ENCODE peak calls at places on chromosomes 11 and 22, in eight cellular contexts. N is activated gamma-delta T cell; G is substantia nigra; F is DMS 273 treated with DMSO at 0.1 percent for 48 hours; Z is T47D; J is stimulated activated CD4-positive, alpha-beta T cell treated with anti-CD3 and anti-CD28 coated beads, Interleukin-1b, Interleukin-23, amount 100 ng/mL, for 1 hour; K is iris pigment epithelial cell; D is activated naive CD4-positive, alpha-beta T cell. W is an unnamed sample.

GRCh38 chr22:44583076-44583760 is 85.2 kb upstream of the RTL6 start:
- DNase-seq in F (no peak), G (no peak), N (no peak), J (no peak), D (no peak), K (peak; percentile 11), Z (no peak), W (no peak)

GRCh38 chr11:23555085-23555484 is 694.8 kb upstream of the CCDC179 start:
- DNase-seq in J (no peak), F (no peak), K (peak; percentile 82), D (no peak), N (no peak), G (no peak), Z (no peak), W (no peak)

GRCh38 chr22:45429424-45429823 is 15.9 kb downstream of the RIBC2 start:
- DNase-seq in F (no peak), D (no peak), N (no peak), J (no peak), Z (no peak), K (no peak), G (no peak), W (no peak)

GRCh38 chr22:50170453-50171318 is at the start of gene PANX2:
- DNase-seq in Z (no peak), G (no peak), D (no peak), N (no peak), J (no peak), K (no peak), F (no peak), W (no peak)

GRCh38 chr11:46722566-46723358 is 3.7 kb downstream of the F2 start:
- DNase-seq in G (no peak), Z (no peak), N (no peak), J (no peak), F (no peak), K (no peak), D (no peak), W (no peak)

GRCh38 chr11:32852142-32852541 is 22.4 kb downstream of the PRRG4 start:
- DNase-seq in K (peak; percentile 67), J (no peak), F (no peak), G (no peak), N (no peak), D (no peak), Z (no peak), W (no peak)

GRCh38 chr11:20243974-20244373 is 83.7 kb upstream of the DBX1 start:
- DNase-seq in F (no peak), N (no peak), K (no peak), G (no peak), D (no peak), Z (no peak), J (no peak), W (no peak)

GRCh38 chr22:45102896-45103420 is 60.8 kb upstream of the NUP50 start:
- DNase-seq in N (no peak), Z (no peak), J (no peak), G (no peak), D (no peak), F (no peak), K (no peak), W (no peak)

GRCh38 chr11:1928891-1929541 is 9.5 kb downstream of the TNNT3 start:
- DNase-seq in D (no peak), Z (no peak), F (no peak), K (no peak), N (no peak), G (no peak), J (no peak), W (no peak)

GRCh38 chr11:124068711-124069110 is 27.6 kb upstream of the OR10G7 start:
- DNase-seq in D (no peak), J (no peak), N (no peak), Z (no peak), G (no peak), F (no peak), K (no peak), W (no peak)

GRCh38 chr22:39556970-39557811 is 13.4 kb upstream of the CACNA1I start:
- DNase-seq in G (no peak), J (peak; percentile 14), Z (peak; percentile 51), D (peak; percentile 54), F (no peak), N (no peak), K (peak; percentile 31), W (no peak)

GRCh38 chr11:81869337-81870065 is 864.2 kb downstream of the FAM181B start:
- DNase-seq in K (no peak), D (peak; percentile 44), J (peak; percentile 34), G (no peak), Z (no peak), N (no peak), F (no peak), W (no peak)

GRCh38 chr22:27397036-27397947 is 404.3 kb downstream of the MN1 start:
- DNase-seq in K (no peak), Z (no peak), G (no peak), N (no peak), D (no peak), J (no peak), F (no peak), W (no peak)

GRCh38 chr11:94032725-94033124 is 11.6 kb downstream of the HEPHL1 start:
- DNase-seq in K (no peak), Z (no peak), D (no peak), J (no peak), F (no peak), G (no peak), N (no peak), W (no peak)

GRCh38 chr11:113468666-113469345 is 6.4 kb downstream of the DRD2 start:
- DNase-seq in N (no peak), F (no peak), J (no peak), Z (no peak), G (no peak), D (no peak), K (no peak), W (no peak)

GRCh38 chr11:64107300-64107699 is 58.6 kb downstream of the MACROD1 start:
- DNase-seq in J (no peak), K (no peak), N (no peak), Z (no peak), F (no peak), D (no peak), G (no peak), W (no peak)

GRCh38 chr11:37666960-37667359 is 1068.9 kb upstream of the RAG2 start:
- DNase-seq in D (no peak), K (no peak), G (no peak), Z (no peak), J (no peak), N (no peak), F (no peak), W (no peak)

GRCh38 chr11:9386901-9387300 is 2.4 kb downstream of the IPO7 start:
- DNase-seq in G (no peak), F (no peak), J (no peak), Z (no peak), K (no peak), D (no peak), N (no peak), W (no peak)

GRCh38 chr11:70738661-70739060 is 340.3 kb downstream of the CTTN start:
- DNase-seq in K (no peak), J (no peak), Z (no peak), N (no peak), F (no peak), G (no peak), D (no peak), W (no peak)

GRCh38 chr11:119567667-119568582 is 145.0 kb upstream of the THY1 start:
- DNase-seq in N (no peak), K (peak; percentile 71), G (no peak), D (no peak), F (no peak), J (no peak), Z (no peak), W (no peak)

GRCh38 chr22:27244328-27244727 is 557.2 kb downstream of the MN1 start:
- DNase-seq in Z (no peak), K (no peak), J (no peak), F (no peak), G (no peak), D (no peak), N (no peak), W (no peak)

GRCh38 chr11:122363306-122363705 is 247.3 kb upstream of the BLID start:
- DNase-seq in N (no peak), D (no peak), J (no peak), K (no peak), Z (no peak), G (no peak), F (no peak), W (no peak)

GRCh38 chr11:109939176-109939810 is 153.9 kb upstream of the ZC3H12C start:
- DNase-seq in K (peak; percentile 87), Z (peak; percentile 46), D (no peak), N (no peak), F (peak; percentile 40), J (no peak), G (no peak), W (no peak)

GRCh38 chr11:77619576-77620198 is 17.9 kb downstream of the CLNS1A start:
- DNase-seq in G (no peak), D (no peak), Z (no peak), K (peak; percentile 49), N (no peak), F (no peak), J (no peak), W (no peak)

GRCh38 chr22:36951746-36952145 is 38.3 kb downstream of the CSF2RB start:
- DNase-seq in D (no peak), G (no peak), N (no peak), J (no peak), Z (no peak), K (no peak), F (no peak), W (no peak)

GRCh38 chr22:49116021-49116420 is 711.7 kb downstream of the BRD1 start:
- DNase-seq in N (no peak), Z (no peak), G (no peak), K (no peak), F (no peak), J (no peak), D (no peak), W (no peak)

GRCh38 chr11:67230406-67230805 is 35.9 kb upstream of the GRK2 start:
- DNase-seq in D (no peak), F (no peak), Z (no peak), K (no peak), J (no peak), G (no peak), N (no peak), W (no peak)

GRCh38 chr22:29328055-29328454 is 12.6 kb upstream of the RASL10A start:
- DNase-seq in K (no peak), D (no peak), G (no peak), N (no peak), F (no peak), J (no peak), Z (no peak), W (no peak)

GRCh38 chr11:2826679-2827056 is 58.9 kb downstream of the CDKN1C start:
- DNase-seq in Z (no peak), G (peak; percentile 35), N (no peak), D (no peak), J (no peak), F (no peak), K (no peak), W (no peak)

GRCh38 chr11:105856954-105857353 is 165.1 kb downstream of the MSANTD4 start:
- DNase-seq in K (peak; percentile 9), F (no peak), Z (no peak), N (no peak), J (no peak), G (no peak), D (no peak), W (no peak)

GRCh38 chr11:554428-554823 is 6.1 kb downstream of the LMNTD2 start:
- DNase-seq in K (no peak), J (no peak), Z (no peak), D (no peak), G (no peak), F (no peak), N (no peak), W (no peak)

GRCh38 chr22:49243335-49243734 is 584.3 kb downstream of the BRD1 start:
- DNase-seq in J (no peak), Z (no peak), K (no peak), F (no peak), G (no peak), D (no peak), N (no peak), W (peak; percentile 3)

GRCh38 chr11:68214173-68215086 is 1.3 kb upstream of the KMT5B start:
- DNase-seq in J (no peak), G (no peak), K (no peak), N (peak; percentile 36), F (no peak), D (no peak), Z (no peak), W (peak; percentile 35)

GRCh38 chr11:80031014-80031565 is 590.3 kb upstream of the TENM4 start:
- DNase-seq in J (no peak), G (no peak), F (no peak), N (no peak), K (no peak), D (no peak), Z (no peak), W (no peak)

W was measured in breast epithelium.